ENCODE peak calls at places on chromosomes 7 and 10, in six cellular contexts. One of them, this sample, is unnamed.

GRCh38 chr7:114375914-114376313 is 38.7 kb upstream of the FOXP2 start:
- DNase-seq in choroid plexus epithelial cell: no peak
- DNase-seq in endodermal cell: no peak
- DNase-seq in heart right ventricle: no peak
- DNase-seq in GM23338: no peak
- DNase-seq in right lobe of liver: no peak
- DNase-seq in this sample: no peak

GRCh38 chr7:50497968-50498367 is 47.8 kb upstream of the FIGNL1 start:
- DNase-seq in right lobe of liver: no peak
- DNase-seq in endodermal cell: no peak
- DNase-seq in heart right ventricle: no peak
- DNase-seq in choroid plexus epithelial cell: peak
- DNase-seq in GM23338: no peak
- DNase-seq in this sample: no peak

GRCh38 chr7:18777314-18777713 is 281.8 kb downstream of the HDAC9 start:
- DNase-seq in heart right ventricle: no peak
- DNase-seq in endodermal cell: no peak
- DNase-seq in GM23338: no peak
- DNase-seq in right lobe of liver: no peak
- DNase-seq in choroid plexus epithelial cell: no peak
- DNase-seq in this sample: no peak

GRCh38 chr7:147813316-147813715 is 777.2 kb upstream of the C7orf33 start:
- DNase-seq in endodermal cell: no peak
- DNase-seq in GM23338: no peak
- DNase-seq in right lobe of liver: no peak
- DNase-seq in choroid plexus epithelial cell: no peak
- DNase-seq in heart right ventricle: no peak
- DNase-seq in this sample: no peak

GRCh38 chr10:46530249-46531186 is 25.9 kb downstream of the GPRIN2 start:
- DNase-seq in heart right ventricle: no peak
- DNase-seq in endodermal cell: no peak
- DNase-seq in right lobe of liver: peak
- DNase-seq in choroid plexus epithelial cell: peak
- DNase-seq in GM23338: no peak
- DNase-seq in this sample: no peak

GRCh38 chr7:93622036-93622714 is 47.7 kb upstream of the CALCR start:
- DNase-seq in endodermal cell: peak
- DNase-seq in choroid plexus epithelial cell: peak
- DNase-seq in GM23338: peak
- DNase-seq in heart right ventricle: no peak
- DNase-seq in right lobe of liver: no peak
- DNase-seq in this sample: no peak

GRCh38 chr7:128404826-128405344 is 4.9 kb downstream of the IMPDH1 start:
- DNase-seq in GM23338: no peak
- DNase-seq in choroid plexus epithelial cell: no peak
- DNase-seq in heart right ventricle: no peak
- DNase-seq in endodermal cell: no peak
- DNase-seq in right lobe of liver: no peak
- DNase-seq in this sample: no peak

GRCh38 chr10:73956476-73957338 is 41.2 kb upstream of the VCL start:
- DNase-seq in endodermal cell: no peak
- DNase-seq in GM23338: peak
- DNase-seq in right lobe of liver: no peak
- DNase-seq in heart right ventricle: no peak
- DNase-seq in choroid plexus epithelial cell: peak
- DNase-seq in this sample: peak

GRCh38 chr7:52500796-52501195 is 534.6 kb upstream of the POM121L12 start:
- DNase-seq in heart right ventricle: no peak
- DNase-seq in choroid plexus epithelial cell: no peak
- DNase-seq in right lobe of liver: no peak
- DNase-seq in endodermal cell: no peak
- DNase-seq in GM23338: no peak
- DNase-seq in this sample: no peak

GRCh38 chr10:71684356-71685173 is 35.0 kb downstream of the C10orf105 start:
- DNase-seq in choroid plexus epithelial cell: peak
- DNase-seq in endodermal cell: peak
- DNase-seq in GM23338: no peak
- DNase-seq in right lobe of liver: no peak
- DNase-seq in heart right ventricle: no peak
- DNase-seq in this sample: no peak

GRCh38 chr7:38541440-38541839 is 89.7 kb downstream of the AMPH start:
- DNase-seq in choroid plexus epithelial cell: no peak
- DNase-seq in heart right ventricle: no peak
- DNase-seq in GM23338: no peak
- DNase-seq in endodermal cell: no peak
- DNase-seq in right lobe of liver: no peak
- DNase-seq in this sample: no peak

GRCh38 chr10:130770018-130770630 is 541.4 kb downstream of the TCERG1L start:
- DNase-seq in right lobe of liver: no peak
- DNase-seq in heart right ventricle: no peak
- DNase-seq in choroid plexus epithelial cell: no peak
- DNase-seq in endodermal cell: no peak
- DNase-seq in GM23338: no peak
- DNase-seq in this sample: no peak

GRCh38 chr7:20895563-20895962 is 108.9 kb upstream of the SP8 start:
- DNase-seq in heart right ventricle: no peak
- DNase-seq in choroid plexus epithelial cell: no peak
- DNase-seq in endodermal cell: no peak
- DNase-seq in GM23338: no peak
- DNase-seq in right lobe of liver: no peak
- DNase-seq in this sample: no peak

GRCh38 chr10:113480828-113481502 is 71.9 kb upstream of the HABP2 start:
- DNase-seq in GM23338: no peak
- DNase-seq in choroid plexus epithelial cell: no peak
- DNase-seq in right lobe of liver: peak
- DNase-seq in endodermal cell: no peak
- DNase-seq in heart right ventricle: no peak
- DNase-seq in this sample: no peak

GRCh38 chr7:112800486-112800885 is 10.3 kb upstream of the TMEM168 start:
- DNase-seq in heart right ventricle: no peak
- DNase-seq in endodermal cell: no peak
- DNase-seq in right lobe of liver: no peak
- DNase-seq in GM23338: no peak
- DNase-seq in choroid plexus epithelial cell: no peak
- DNase-seq in this sample: no peak

GRCh38 chr7:30932562-30932961 is 20.9 kb downstream of the AQP1 start:
- DNase-seq in right lobe of liver: no peak
- DNase-seq in choroid plexus epithelial cell: no peak
- DNase-seq in endodermal cell: no peak
- DNase-seq in GM23338: no peak
- DNase-seq in heart right ventricle: no peak
- DNase-seq in this sample: no peak

GRCh38 chr10:76309744-76310441 is 878.5 kb downstream of the LRMDA start:
- DNase-seq in heart right ventricle: no peak
- DNase-seq in GM23338: no peak
- DNase-seq in choroid plexus epithelial cell: peak
- DNase-seq in endodermal cell: no peak
- DNase-seq in right lobe of liver: no peak
- DNase-seq in this sample: no peak

GRCh38 chr7:37732253-37732652 is 48.7 kb downstream of the GPR141 start:
- DNase-seq in right lobe of liver: no peak
- DNase-seq in GM23338: peak
- DNase-seq in choroid plexus epithelial cell: peak
- DNase-seq in endodermal cell: peak
- DNase-seq in heart right ventricle: peak
- DNase-seq in this sample: no peak

GRCh38 chr7:4634166-4634565 is 47.9 kb upstream of the FOXK1 start:
- DNase-seq in GM23338: no peak
- DNase-seq in choroid plexus epithelial cell: peak
- DNase-seq in heart right ventricle: no peak
- DNase-seq in right lobe of liver: no peak
- DNase-seq in endodermal cell: no peak
- DNase-seq in this sample: no peak

GRCh38 chr10:71434760-71435394 is 38.2 kb downstream of the CDH23 start:
- DNase-seq in right lobe of liver: no peak
- DNase-seq in heart right ventricle: no peak
- DNase-seq in GM23338: no peak
- DNase-seq in choroid plexus epithelial cell: no peak
- DNase-seq in endodermal cell: peak
- DNase-seq in this sample: no peak

GRCh38 chr10:93096901-93097300 is 23.2 kb downstream of the CYP26A1 start:
- DNase-seq in right lobe of liver: no peak
- DNase-seq in endodermal cell: no peak
- DNase-seq in GM23338: no peak
- DNase-seq in choroid plexus epithelial cell: no peak
- DNase-seq in heart right ventricle: no peak
- DNase-seq in this sample: no peak

GRCh38 chr10:78405231-78405630 is 371.6 kb downstream of the RPS24 start:
- DNase-seq in heart right ventricle: no peak
- DNase-seq in endodermal cell: peak
- DNase-seq in choroid plexus epithelial cell: no peak
- DNase-seq in GM23338: no peak
- DNase-seq in right lobe of liver: no peak
- DNase-seq in this sample: no peak

GRCh38 chr7:33905389-33906032 is at the start of gene BMPER:
- DNase-seq in right lobe of liver: peak
- DNase-seq in heart right ventricle: peak
- DNase-seq in endodermal cell: peak
- DNase-seq in choroid plexus epithelial cell: no peak
- DNase-seq in GM23338: peak
- DNase-seq in this sample: no peak

GRCh38 chr7:128100949-128101713 is 69.9 kb upstream of the LRRC4 start:
- DNase-seq in heart right ventricle: no peak
- DNase-seq in GM23338: no peak
- DNase-seq in right lobe of liver: no peak
- DNase-seq in endodermal cell: no peak
- DNase-seq in choroid plexus epithelial cell: no peak
- DNase-seq in this sample: no peak

GRCh38 chr7:131488361-131488760 is 68.1 kb downstream of the PODXL start:
- DNase-seq in GM23338: peak
- DNase-seq in choroid plexus epithelial cell: peak
- DNase-seq in right lobe of liver: no peak
- DNase-seq in endodermal cell: no peak
- DNase-seq in heart right ventricle: no peak
- DNase-seq in this sample: no peak
- TF ChIP-seq CTCF in GM23338: no peak
- TF ChIP-seq CTCF in choroid plexus epithelial cell: peak
- TF ChIP-seq CTCF in right lobe of liver: no peak
- TF ChIP-seq CTCF in endodermal cell: peak
- TF ChIP-seq CTCF in heart right ventricle: no peak
- TF ChIP-seq CTCF in this sample: no peak

GRCh38 chr10:97179731-97180366 is 5.9 kb downstream of the SLIT1 start:
- DNase-seq in heart right ventricle: no peak
- DNase-seq in GM23338: peak
- DNase-seq in endodermal cell: peak
- DNase-seq in right lobe of liver: no peak
- DNase-seq in choroid plexus epithelial cell: no peak
- DNase-seq in this sample: no peak
- TF ChIP-seq CTCF in heart right ventricle: no peak
- TF ChIP-seq CTCF in GM23338: peak
- TF ChIP-seq CTCF in endodermal cell: peak
- TF ChIP-seq CTCF in right lobe of liver: no peak
- TF ChIP-seq CTCF in choroid plexus epithelial cell: peak
- TF ChIP-seq CTCF in this sample: no peak

GRCh38 chr7:7889791-7890568 is 78.6 kb upstream of the GLCCI1 start:
- DNase-seq in GM23338: peak
- DNase-seq in heart right ventricle: no peak
- DNase-seq in right lobe of liver: no peak
- DNase-seq in choroid plexus epithelial cell: no peak
- DNase-seq in endodermal cell: peak
- DNase-seq in this sample: no peak
- TF ChIP-seq CTCF in GM23338: peak
- TF ChIP-seq CTCF in heart right ventricle: no peak
- TF ChIP-seq CTCF in right lobe of liver: no peak
- TF ChIP-seq CTCF in choroid plexus epithelial cell: no peak
- TF ChIP-seq CTCF in endodermal cell: peak
- TF ChIP-seq CTCF in this sample: no peak

DNA sequence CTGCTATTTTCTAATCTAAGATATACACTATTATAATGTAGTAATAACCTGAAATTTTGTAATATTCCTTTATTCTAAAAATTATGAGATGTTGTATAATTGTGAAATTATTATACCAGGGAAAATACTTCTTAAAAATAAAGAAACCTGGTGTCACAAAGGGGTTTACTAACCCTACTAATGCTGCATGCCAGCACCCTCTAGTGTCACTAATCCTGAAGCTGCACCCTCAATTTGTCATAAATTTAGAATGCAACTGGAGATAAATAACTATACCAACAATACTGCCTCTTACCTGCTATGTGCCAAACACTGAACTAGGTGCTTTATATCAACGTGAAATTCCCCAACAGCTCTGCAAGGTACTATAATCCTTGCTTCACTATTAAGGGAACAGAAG is 30.8 kb downstream of the TM9SF3 start:
- DNase-seq in right lobe of liver: no peak
- DNase-seq in heart right ventricle: no peak
- DNase-seq in endodermal cell: peak
- DNase-seq in GM23338: peak
- DNase-seq in choroid plexus epithelial cell: peak
- DNase-seq in this sample: no peak
- TF ChIP-seq CTCF in right lobe of liver: no peak
- TF ChIP-seq CTCF in heart right ventricle: no peak
- TF ChIP-seq CTCF in endodermal cell: peak
- TF ChIP-seq CTCF in GM23338: peak
- TF ChIP-seq CTCF in choroid plexus epithelial cell: peak
- TF ChIP-seq CTCF in this sample: no peak

DNA sequence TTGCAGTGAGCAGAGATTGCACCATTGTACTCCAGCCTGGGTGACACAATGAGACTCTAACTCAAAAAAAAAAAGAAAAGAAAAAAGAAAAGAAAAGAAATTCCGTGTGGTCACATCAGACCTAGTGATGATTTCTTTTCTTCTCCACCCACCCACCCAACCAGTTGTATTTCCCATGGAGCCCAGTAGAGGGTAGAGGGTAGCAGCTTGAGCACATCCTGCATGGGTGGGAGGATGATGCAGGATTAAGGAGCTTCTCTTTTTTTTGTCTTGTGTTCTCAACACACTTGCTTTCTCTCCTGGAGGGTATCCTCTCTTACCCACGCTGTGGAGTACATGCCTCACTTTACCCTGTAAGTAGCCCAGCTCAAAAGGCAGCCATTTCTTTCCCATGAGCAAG is 118.6 kb upstream of the CARD11 start:
- DNase-seq in choroid plexus epithelial cell: peak
- DNase-seq in endodermal cell: peak
- DNase-seq in heart right ventricle: no peak
- DNase-seq in GM23338: peak
- DNase-seq in right lobe of liver: no peak
- DNase-seq in this sample: no peak
- TF ChIP-seq CTCF in choroid plexus epithelial cell: peak
- TF ChIP-seq CTCF in endodermal cell: peak
- TF ChIP-seq CTCF in heart right ventricle: no peak
- TF ChIP-seq CTCF in GM23338: peak
- TF ChIP-seq CTCF in right lobe of liver: no peak
- TF ChIP-seq CTCF in this sample: no peak

DNA sequence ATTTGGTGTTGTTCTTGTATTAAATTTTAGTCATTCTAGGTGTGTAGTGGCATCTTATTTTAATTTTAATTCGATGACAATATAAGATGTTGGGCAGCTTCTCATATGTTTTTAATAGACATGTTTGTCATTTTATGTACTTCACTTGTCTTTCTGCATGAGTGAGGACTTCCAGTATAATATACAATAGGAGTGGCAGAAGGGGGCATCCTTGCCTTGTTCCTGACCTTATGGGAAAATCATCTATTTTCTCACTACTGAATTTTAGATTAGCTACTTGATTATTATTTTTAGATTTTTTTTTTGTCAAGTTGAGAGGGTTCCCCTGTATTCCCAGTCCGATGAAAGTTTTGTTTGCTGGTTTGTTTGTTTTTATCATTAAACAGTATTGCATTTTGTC is 495.2 kb upstream of the GRM3 start:
- DNase-seq in choroid plexus epithelial cell: no peak
- DNase-seq in heart right ventricle: no peak
- DNase-seq in right lobe of liver: no peak
- DNase-seq in endodermal cell: no peak
- DNase-seq in GM23338: peak
- DNase-seq in this sample: no peak
- TF ChIP-seq CTCF in choroid plexus epithelial cell: no peak
- TF ChIP-seq CTCF in heart right ventricle: no peak
- TF ChIP-seq CTCF in right lobe of liver: no peak
- TF ChIP-seq CTCF in endodermal cell: peak
- TF ChIP-seq CTCF in GM23338: peak
- TF ChIP-seq CTCF in this sample: no peak

This sample was measured in activated B cell treated with CpG ODN at 0.5 μM for 24 hours.